ENCODE peak calls at places on chromosomes 2 and 18, in six cellular contexts. Y, D, E, Q, O and Z are unnamed samples.

GRCh38 chr2:61887684-61888303 is 662 bp downstream of the CCT4 start:
- DNase-seq in Y (no peak), D (no peak), E (peak), Q (no peak), O (peak), Z (no peak)

GRCh38 chr2:16640867-16641266 is 24.8 kb downstream of the CYRIA start:
- DNase-seq in Y (no peak), D (no peak), E (no peak), Q (no peak), O (peak), Z (peak)

GRCh38 chr2:126661702-126662465 is 5.9 kb downstream of the GYPC start:
- DNase-seq in Y (no peak), D (no peak), E (no peak), Q (no peak), O (no peak), Z (no peak)

GRCh38 chr2:200350796-200351195 is 44.3 kb downstream of the SPATS2L start:
- DNase-seq in Y (no peak), D (no peak), E (peak), Q (no peak), O (peak), Z (no peak)

GRCh38 chr2:133566967-133567645 is 1.2 kb downstream of the NCKAP5 start:
- DNase-seq in Y (no peak), D (no peak), E (peak), Q (no peak), O (peak), Z (peak)

GRCh38 chr2:144331652-144332355 is 188.1 kb downstream of the ZEB2 start:
- DNase-seq in Y (peak), D (peak), E (peak), Q (peak), O (no peak), Z (no peak)

GRCh38 chr2:239316562-239317465 is 84.0 kb downstream of the HDAC4 start:
- DNase-seq in Y (peak), D (no peak), E (no peak), Q (no peak), O (peak), Z (peak)

GRCh38 chr2:240818543-240819403 is 1.2 kb downstream of the KIF1A start:
- DNase-seq in Y (no peak), D (no peak), E (no peak), Q (no peak), O (no peak), Z (peak)

GRCh38 chr18:79961527-79962291 is 2.7 kb upstream of the HSBP1L1 start:
- DNase-seq in Y (no peak), D (no peak), E (no peak), Q (no peak), O (no peak), Z (no peak)

GRCh38 chr2:45987856-45988255 is 309.4 kb upstream of the EPAS1 start:
- DNase-seq in Y (no peak), D (no peak), E (no peak), Q (no peak), O (no peak), Z (no peak)

GRCh38 chr2:197075754-197076337 is 149.3 kb upstream of the PGAP1 start:
- DNase-seq in Y (no peak), D (no peak), E (peak), Q (no peak), O (no peak), Z (no peak)

GRCh38 chr2:8558096-8558495 is 123.8 kb upstream of the ID2 start:
- DNase-seq in Y (no peak), D (no peak), E (no peak), Q (no peak), O (no peak), Z (peak)

GRCh38 chr2:55010915-55011314 is 39.3 kb downstream of the RTN4 start:
- DNase-seq in Y (no peak), D (no peak), E (no peak), Q (no peak), O (peak), Z (no peak)

GRCh38 chr2:215876139-215876936 is 137.0 kb downstream of the MREG start:
- DNase-seq in Y (no peak), D (no peak), E (no peak), Q (no peak), O (no peak), Z (no peak)

GRCh38 chr2:30232801-30233130 is 1.4 kb downstream of the LBH start:
- DNase-seq in Y (peak), D (peak), E (no peak), Q (peak), O (no peak), Z (no peak)

GRCh38 chr2:43576983-43577892 is 18.6 kb downstream of the THADA start:
- DNase-seq in Y (no peak), D (peak), E (peak), Q (no peak), O (peak), Z (no peak)

GRCh38 chr2:216796096-216796840 is 63.6 kb downstream of the TNP1 start:
- DNase-seq in Y (no peak), D (no peak), E (no peak), Q (no peak), O (no peak), Z (no peak)

GRCh38 chr2:174300114-174300513 is 34.6 kb upstream of the SP9 start:
- DNase-seq in Y (no peak), D (no peak), E (no peak), Q (no peak), O (peak), Z (no peak)

GRCh38 chr2:68853915-68854314 is 17.3 kb downstream of the BMP10 start:
- DNase-seq in Y (no peak), D (no peak), E (no peak), Q (no peak), O (no peak), Z (no peak)

GRCh38 chr18:50190236-50190635 is 4.7 kb downstream of the MYO5B start:
- DNase-seq in Y (no peak), D (no peak), E (peak), Q (no peak), O (no peak), Z (no peak)

GRCh38 chr18:77439888-77440287 is 190.2 kb downstream of the GALR1 start:
- DNase-seq in Y (no peak), D (no peak), E (no peak), Q (no peak), O (no peak), Z (no peak)

GRCh38 chr2:178194600-178195389 is 483 bp downstream of the OSBPL6 start:
- DNase-seq in Y (peak), D (no peak), E (peak), Q (no peak), O (peak), Z (peak)

GRCh38 chr18:57813245-57813644 is 10.1 kb upstream of the ATP8B1 start:
- DNase-seq in Y (no peak), D (peak), E (peak), Q (no peak), O (peak), Z (no peak)

GRCh38 chr2:219249203-219249980 is 3.7 kb upstream of the TUBA4B start:
- DNase-seq in Y (peak), D (peak), E (peak), Q (peak), O (peak), Z (peak)

GRCh38 chr2:56656826-56657225 is 473.0 kb downstream of the CCDC85A start:
- DNase-seq in Y (no peak), D (no peak), E (no peak), Q (no peak), O (no peak), Z (no peak)

GRCh38 chr18:26511339-26512071 is 36.8 kb downstream of the KCTD1 start:
- DNase-seq in Y (no peak), D (no peak), E (no peak), Q (no peak), O (no peak), Z (no peak)

GRCh38 chr18:61129001-61129400 is 204.2 kb upstream of the CDH20 start:
- DNase-seq in Y (no peak), D (no peak), E (no peak), Q (no peak), O (no peak), Z (no peak)

GRCh38 chr2:150944315-150944714 is 317.3 kb downstream of the RBM43 start:
- DNase-seq in Y (no peak), D (no peak), E (no peak), Q (no peak), O (no peak), Z (no peak)

GRCh38 chr2:1518891-1519530 is 105.7 kb downstream of the TPO start:
- DNase-seq in Y (no peak), D (no peak), E (no peak), Q (no peak), O (no peak), Z (peak)

GRCh38 chr2:164495491-164496223 is 125.6 kb downstream of the GRB14 start:
- DNase-seq in Y (no peak), D (peak), E (peak), Q (no peak), O (peak), Z (no peak)

GRCh38 chr2:74719066-74719465 is 65.0 kb downstream of the SEMA4F start:
- DNase-seq in Y (no peak), D (no peak), E (no peak), Q (no peak), O (no peak), Z (no peak)

GRCh38 chr2:154882725-154883124 is 184.2 kb downstream of the KCNJ3 start:
- DNase-seq in Y (no peak), D (no peak), E (no peak), Q (no peak), O (no peak), Z (no peak)

GRCh38 chr2:190469770-190470169 is 61.6 kb downstream of the MFSD6 start:
- DNase-seq in Y (no peak), D (peak), E (peak), Q (no peak), O (peak), Z (no peak)

GRCh38 chr18:23650963-23651927 is 11.5 kb downstream of the ANKRD29 start:
- DNase-seq in Y (no peak), D (peak), E (peak), Q (no peak), O (peak), Z (no peak)

GRCh38 chr2:45649855-45650806 is 1.3 kb upstream of the PRKCE start:
- DNase-seq in Y (peak), D (peak), E (peak), Q (peak), O (peak), Z (peak)

DNA sequence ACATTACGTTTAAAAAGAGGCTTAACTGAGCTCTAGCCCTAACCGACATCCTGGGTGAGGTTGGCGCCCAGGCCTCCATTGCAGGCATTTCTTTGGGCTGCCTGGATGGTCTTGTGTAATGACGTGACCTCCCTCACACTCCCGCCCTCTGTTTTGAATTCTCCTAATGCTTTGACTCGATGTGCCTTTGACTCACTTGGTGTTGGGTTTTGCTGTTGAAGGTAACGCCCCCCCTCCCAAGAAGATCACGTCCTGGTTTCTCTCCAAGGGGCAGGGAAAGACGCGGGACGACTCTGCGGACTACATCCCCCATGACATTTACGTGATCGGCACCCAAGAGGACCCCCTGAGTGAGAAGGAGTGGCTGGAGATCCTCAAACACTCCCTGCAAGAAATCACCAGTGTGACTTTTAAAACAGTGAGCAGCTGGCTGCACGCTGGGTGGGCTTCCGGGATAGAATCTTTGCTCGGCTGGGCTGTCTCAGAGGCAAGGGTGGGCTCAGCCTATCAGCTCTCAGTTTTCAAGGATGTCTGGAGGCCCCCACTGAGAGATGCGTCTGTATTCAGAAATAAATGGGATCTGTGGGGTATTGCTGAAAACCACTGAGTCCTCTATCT is 87.9 kb upstream of the ATG16L1 start:
- DNase-seq in Y (no peak), D (no peak), E (no peak), Q (no peak), O (no peak), Z (no peak)
- H3K4me3 ChIP-seq in Y (no peak), D (no peak), E (no peak), Q (no peak), O (no peak), Z (no peak)

DNA sequence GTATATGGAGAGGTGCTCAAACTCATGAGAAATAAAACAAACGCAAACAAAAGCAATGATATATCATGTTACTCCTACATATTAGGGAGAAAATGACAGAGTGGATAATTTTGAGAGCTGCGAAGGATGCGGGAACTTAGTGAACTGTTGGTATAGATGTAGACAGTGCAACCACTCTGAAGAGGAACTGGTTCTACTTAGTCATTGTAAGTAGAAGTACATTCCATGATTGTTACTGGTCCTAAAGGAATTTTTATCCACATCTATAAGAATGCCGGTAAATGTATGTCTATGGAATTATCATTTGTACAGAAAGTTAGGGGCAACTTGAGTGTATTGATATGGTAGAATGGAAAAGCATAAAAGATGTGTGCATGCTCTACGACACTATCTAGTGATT is 1238.4 kb downstream of the LRP1B start:
- DNase-seq in Y (no peak), D (no peak), E (no peak), Q (no peak), O (peak), Z (no peak)
- H3K27ac ChIP-seq in Y (no peak), D (no peak), E (peak), Q (no peak), O (no peak), Z (no peak)

GRCh38 chr2:186544255-186544675 is 45.6 kb upstream of the ITGAV start:
- DNase-seq in Y (no peak), D (peak), E (peak), Q (no peak), O (peak), Z (no peak)
- H3K4me3 ChIP-seq in Y (peak), D (peak), E (peak), Q (no peak), O (no peak), Z (no peak)

GRCh38 chr2:47868611-47869352 is 37.5 kb downstream of the FBXO11 start:
- DNase-seq in Y (no peak), D (no peak), E (no peak), Q (no peak), O (no peak), Z (no peak)
- H3K27ac ChIP-seq in Y (no peak), D (no peak), E (no peak), Q (no peak), O (no peak), Z (peak)

DNA sequence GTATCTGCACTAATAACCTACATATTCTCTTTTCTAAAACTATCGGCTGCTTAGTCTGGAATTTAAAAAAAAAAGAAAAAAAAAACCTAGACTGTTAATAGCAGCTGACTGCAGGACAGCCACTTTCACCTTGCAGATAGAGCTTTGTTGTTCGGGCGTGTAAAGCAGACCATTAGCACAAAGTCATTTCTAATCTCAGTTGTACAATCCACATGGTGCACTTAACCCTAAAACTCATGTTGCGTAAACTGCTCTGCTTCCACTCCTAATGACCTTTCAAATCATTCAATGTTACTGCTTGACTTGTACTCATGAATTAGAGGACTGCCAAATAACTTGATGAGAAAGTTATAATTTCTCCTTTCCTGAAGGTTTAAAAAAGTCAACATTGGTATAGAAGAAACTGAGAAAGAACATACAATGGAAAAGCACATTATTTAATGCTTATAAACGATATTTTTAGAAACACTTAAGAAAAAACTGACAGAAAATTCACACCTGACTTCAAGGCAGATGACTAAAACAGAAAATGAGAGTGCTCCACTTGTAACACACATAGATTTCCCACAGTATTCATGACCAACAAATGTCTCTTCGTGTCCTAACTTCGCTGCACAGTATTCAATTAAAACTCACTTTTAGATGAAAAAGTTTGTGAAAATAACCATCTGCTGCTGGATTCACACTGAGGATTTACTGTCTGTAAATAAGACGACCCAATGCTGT is 2.6 kb downstream of the CDH2 start:
- DNase-seq in Y (no peak), D (no peak), E (no peak), Q (no peak), O (no peak), Z (no peak)
- H3K4me3 ChIP-seq in Y (peak), D (peak), E (peak), Q (no peak), O (no peak), Z (peak)